ENCODE peak calls at places on chromosomes 13 and 19, in four cellular contexts. K, S, C and T are unnamed samples.

GRCh38 chr13:74200081-74200480 is 65.9 kb upstream of the KLF12 start:
- DNase-seq in C (no peak), S (no peak), K (no peak), T (no peak)

GRCh38 chr19:18239303-18239702 is 13.1 kb upstream of the PDE4C start:
- DNase-seq in C (no peak), K (peak; percentile 57), S (peak; percentile 52), T (no peak)

GRCh38 chr19:35905178-35905727 is 2.8 kb downstream of the TYROBP start:
- DNase-seq in S (no peak), C (no peak), K (no peak), T (no peak)

GRCh38 chr13:37360556-37360955 is 238.0 kb downstream of the POSTN start:
- DNase-seq in C (no peak), S (no peak), K (no peak), T (no peak)

GRCh38 chr13:32309812-32310706 is 5.1 kb downstream of the ZAR1L start:
- DNase-seq in K (no peak), C (peak; percentile 65), S (peak; percentile 15), T (no peak)

GRCh38 chr13:77952276-77952675 is 33.6 kb upstream of the EDNRB start:
- DNase-seq in K (no peak), C (no peak), S (no peak), T (no peak)

GRCh38 chr19:6478815-6479214 is 2.8 kb downstream of the DENND1C start:
- DNase-seq in C (no peak), K (no peak), S (no peak), T (no peak)

GRCh38 chr13:100214886-100215285 is 126.0 kb downstream of the PCCA start:
- DNase-seq in S (no peak), C (no peak), K (no peak), T (no peak)

GRCh38 chr19:4472174-4472974 is at the start of gene HDGFL2:
- DNase-seq in K (no peak), S (peak; percentile 67), C (no peak), T (no peak)

GRCh38 chr13:48769107-48769704 is 115.5 kb downstream of the CYSLTR2 start:
- DNase-seq in C (peak; percentile 82), K (peak; percentile 85), S (peak; percentile 64), T (peak; percentile 68)
- TF ChIP-seq CTCF in C (peak; percentile 98), K (peak; percentile 96), S (peak; percentile 100), T (peak; percentile 97)

GRCh38 chr19:8877854-8878705 is 45.9 kb downstream of the MBD3L1 start:
- DNase-seq in C (no peak), K (no peak), S (peak; percentile 73), T (no peak)
- TF ChIP-seq CREM in C (no peak), K (no peak), S (no peak), T (no peak)

GRCh38 chr13:42740753-42741152 is 40.6 kb upstream of the FAM216B start:
- DNase-seq in C (no peak), K (no peak), S (peak; percentile 5), T (no peak)
- TF ChIP-seq SP1 in C (no peak), K (no peak), S (no peak), T (no peak)

GRCh38 chr19:48123907-48124675 is 13.5 kb upstream of the PLA2G4C start:
- DNase-seq in K (no peak), C (peak; percentile 39), S (no peak), T (no peak)
- TF ChIP-seq CTCF in K (no peak), C (no peak), S (no peak), T (no peak)

DNA sequence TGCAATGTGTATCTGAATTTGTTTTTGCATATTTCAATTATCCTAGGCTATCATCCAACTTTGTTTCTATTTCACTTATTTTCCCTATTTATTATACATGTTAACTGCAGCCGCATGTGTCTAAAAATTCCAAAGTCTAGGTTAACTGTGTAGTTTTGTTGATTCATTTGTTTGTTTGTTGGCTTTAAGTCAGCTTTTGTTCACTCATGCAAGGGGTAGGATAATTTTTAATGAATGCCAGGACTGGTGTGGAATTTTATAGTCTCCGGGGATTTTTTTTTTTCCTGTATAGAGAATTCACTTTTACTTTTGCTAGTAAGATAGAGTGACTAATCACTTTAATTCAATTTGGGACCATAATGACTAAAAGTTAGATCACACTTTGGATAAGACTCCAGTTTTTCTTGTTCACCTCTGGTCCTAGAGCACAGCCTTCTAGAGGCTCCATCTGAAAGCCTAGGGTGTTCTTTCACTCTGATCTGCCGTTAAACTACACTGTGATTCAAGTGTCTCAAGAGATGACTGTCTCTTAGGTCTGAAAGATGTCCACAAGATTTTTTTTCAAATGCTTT is 1690.0 kb downstream of the PCDH9 start:
- DNase-seq in S (no peak), K (no peak), C (no peak), T (no peak)
- TF ChIP-seq CREM in S (no peak), K (no peak), C (no peak), T (no peak)

DNA sequence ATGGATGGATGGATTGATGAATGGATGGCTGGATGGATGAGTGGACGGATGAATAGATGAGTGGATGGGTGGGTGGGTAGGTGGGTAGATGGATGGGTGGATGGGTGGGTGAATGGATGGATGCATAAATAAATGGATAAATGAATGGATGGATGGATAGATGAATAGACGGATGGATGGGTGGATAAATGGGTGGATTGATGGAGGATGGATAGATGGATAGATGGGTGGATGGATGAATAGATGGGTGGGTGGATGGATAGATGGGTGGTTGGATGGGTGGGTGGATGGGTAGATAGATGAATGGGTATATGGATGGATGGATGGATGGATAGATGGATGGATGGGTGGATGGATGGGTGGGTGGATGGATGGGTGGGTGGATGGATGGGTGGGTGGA is 84.9 kb upstream of the ZNF536 start:
- DNase-seq in K (no peak), S (no peak), C (no peak), T (no peak)
- TF ChIP-seq SP1 in K (no peak), S (no peak), C (no peak), T (no peak)

GRCh38 chr19:30207357-30207756 is 164.8 kb upstream of the ZNF536 start:
- DNase-seq in C (no peak), K (no peak), S (no peak), T (no peak)
- TF ChIP-seq CTCF in C (no peak), K (no peak), S (no peak), T (no peak)

DNA sequence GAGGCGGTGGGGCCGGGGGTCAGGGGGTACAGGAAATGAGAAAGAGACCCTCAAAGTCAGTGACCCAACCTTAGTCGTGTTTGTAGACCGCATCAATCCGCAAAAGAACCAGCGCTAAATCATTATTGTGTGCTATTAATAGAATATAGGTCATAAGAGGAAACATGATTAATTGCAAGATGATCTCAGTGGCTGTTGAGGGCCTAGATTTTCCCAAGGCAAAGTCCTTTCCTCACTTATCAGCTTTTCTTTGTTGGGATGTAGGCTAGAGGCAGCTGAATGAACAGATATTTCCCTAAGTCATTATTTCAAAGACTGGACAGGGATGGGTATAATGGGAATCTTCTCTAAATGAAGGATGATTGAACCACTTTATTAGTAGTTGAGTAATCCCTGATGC is 116.2 kb downstream of the SIPA1L3 start:
- DNase-seq in C (no peak), S (no peak), K (no peak), T (no peak)
- TF ChIP-seq CREM in C (no peak), S (no peak), K (no peak), T (no peak)